ENCODE peak calls at places on chromosomes 1 and 21, in ten cellular contexts. One of them, this sample, is unnamed.

GRCh38 chr1:117077267-117077666 is 17.1 kb downstream of the TTF2 start:
- DNase-seq in neural progenitor cell: no peak
- DNase-seq in cardiac muscle cell: no peak
- DNase-seq in IMR-90: peak; percentile 96
- DNase-seq in SK-N-SH: no peak
- DNase-seq in stomach: no peak
- DNase-seq in transverse colon: no peak
- DNase-seq in CD8-positive, alpha-beta T cell: no peak
- DNase-seq in thyroid gland: no peak
- DNase-seq in right lobe of liver: no peak
- DNase-seq in this sample: peak; percentile 95

GRCh38 chr1:53957231-53957818 is 11.2 kb downstream of the LRRC42 start:
- DNase-seq in neural progenitor cell: no peak
- DNase-seq in cardiac muscle cell: no peak
- DNase-seq in IMR-90: peak; percentile 64
- DNase-seq in SK-N-SH: no peak
- DNase-seq in stomach: no peak
- DNase-seq in transverse colon: no peak
- DNase-seq in CD8-positive, alpha-beta T cell: no peak
- DNase-seq in thyroid gland: no peak
- DNase-seq in right lobe of liver: no peak
- DNase-seq in this sample: peak; percentile 87

GRCh38 chr1:226404063-226404903 is 3.6 kb downstream of the PARP1 start:
- DNase-seq in neural progenitor cell: no peak
- DNase-seq in cardiac muscle cell: no peak
- DNase-seq in IMR-90: peak; percentile 68
- DNase-seq in SK-N-SH: peak; percentile 38
- DNase-seq in stomach: no peak
- DNase-seq in transverse colon: no peak
- DNase-seq in CD8-positive, alpha-beta T cell: peak; percentile 35
- DNase-seq in thyroid gland: no peak
- DNase-seq in right lobe of liver: no peak
- DNase-seq in this sample: no peak

GRCh38 chr1:22053018-22053860 is 730 bp downstream of the CDC42 start:
- DNase-seq in neural progenitor cell: peak; percentile 85
- DNase-seq in cardiac muscle cell: peak; percentile 83
- DNase-seq in IMR-90: peak; percentile 85
- DNase-seq in SK-N-SH: peak; percentile 88
- DNase-seq in stomach: peak; percentile 66
- DNase-seq in transverse colon: peak; percentile 65
- DNase-seq in CD8-positive, alpha-beta T cell: peak; percentile 67
- DNase-seq in thyroid gland: peak; percentile 61
- DNase-seq in right lobe of liver: peak; percentile 81
- DNase-seq in this sample: peak; percentile 53

GRCh38 chr21:45640888-45641479 is 2.5 kb upstream of the PCBP3 start:
- DNase-seq in neural progenitor cell: peak; percentile 66
- DNase-seq in cardiac muscle cell: peak; percentile 26
- DNase-seq in IMR-90: peak; percentile 18
- DNase-seq in SK-N-SH: no peak
- DNase-seq in stomach: no peak
- DNase-seq in transverse colon: peak; percentile 52
- DNase-seq in CD8-positive, alpha-beta T cell: no peak
- DNase-seq in thyroid gland: no peak
- DNase-seq in right lobe of liver: peak; percentile 65
- DNase-seq in this sample: peak; percentile 23

GRCh38 chr1:185929759-185930158 is 195.6 kb downstream of the HMCN1 start:
- DNase-seq in neural progenitor cell: no peak
- DNase-seq in cardiac muscle cell: no peak
- DNase-seq in IMR-90: peak; percentile 63
- DNase-seq in SK-N-SH: no peak
- DNase-seq in stomach: no peak
- DNase-seq in transverse colon: no peak
- DNase-seq in CD8-positive, alpha-beta T cell: no peak
- DNase-seq in thyroid gland: no peak
- DNase-seq in right lobe of liver: no peak
- DNase-seq in this sample: no peak

GRCh38 chr21:36347962-36348328 is 27.9 kb downstream of the MORC3 start:
- DNase-seq in neural progenitor cell: no peak
- DNase-seq in cardiac muscle cell: no peak
- DNase-seq in IMR-90: peak; percentile 58
- DNase-seq in SK-N-SH: no peak
- DNase-seq in stomach: no peak
- DNase-seq in transverse colon: no peak
- DNase-seq in CD8-positive, alpha-beta T cell: no peak
- DNase-seq in thyroid gland: no peak
- DNase-seq in right lobe of liver: no peak
- DNase-seq in this sample: peak; percentile 3

GRCh38 chr21:25834376-25834775 is 99.6 kb downstream of the GABPA start:
- DNase-seq in neural progenitor cell: no peak
- DNase-seq in cardiac muscle cell: no peak
- DNase-seq in IMR-90: no peak
- DNase-seq in SK-N-SH: no peak
- DNase-seq in stomach: no peak
- DNase-seq in transverse colon: no peak
- DNase-seq in CD8-positive, alpha-beta T cell: no peak
- DNase-seq in thyroid gland: peak; percentile 44
- DNase-seq in right lobe of liver: no peak
- DNase-seq in this sample: peak; percentile 75

DNA sequence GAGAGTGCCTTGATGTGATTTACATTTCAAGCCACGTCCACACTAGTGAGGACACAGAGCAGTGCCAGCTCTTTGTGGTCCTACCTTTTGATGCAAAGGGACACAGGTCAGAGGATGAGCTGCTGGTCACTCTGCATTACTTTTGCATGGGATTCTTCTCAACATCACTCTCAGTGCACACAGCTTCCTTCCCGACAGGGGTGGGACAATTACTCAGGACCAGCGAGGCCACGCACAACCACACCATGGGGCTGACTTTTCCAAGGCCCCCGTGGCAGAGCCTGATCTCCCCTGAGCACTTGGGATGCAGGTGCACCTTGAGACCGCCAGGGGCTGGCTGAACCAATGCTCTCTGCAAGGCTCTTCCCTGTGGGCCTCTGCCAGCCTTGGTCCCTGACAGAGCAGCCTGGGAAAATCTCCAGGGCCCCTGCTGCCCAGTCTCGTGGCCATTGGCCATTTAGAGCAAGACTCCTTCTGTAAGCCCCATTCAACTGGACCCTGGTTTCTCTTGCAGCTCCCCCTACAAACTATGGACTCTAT is 13.2 kb upstream of the PRAMEF12 start:
- DNase-seq in neural progenitor cell: peak; percentile 62
- DNase-seq in cardiac muscle cell: no peak
- DNase-seq in IMR-90: no peak
- DNase-seq in SK-N-SH: peak; percentile 23
- DNase-seq in stomach: no peak
- DNase-seq in transverse colon: no peak
- DNase-seq in CD8-positive, alpha-beta T cell: no peak
- DNase-seq in thyroid gland: no peak
- DNase-seq in right lobe of liver: no peak
- DNase-seq in this sample: no peak
- TF ChIP-seq CTCF in neural progenitor cell: peak; percentile 55
- TF ChIP-seq CTCF in cardiac muscle cell: no peak
- TF ChIP-seq CTCF in IMR-90: no peak
- TF ChIP-seq CTCF in SK-N-SH: peak; percentile 37
- TF ChIP-seq CTCF in stomach: no peak
- TF ChIP-seq CTCF in transverse colon: no peak
- TF ChIP-seq CTCF in CD8-positive, alpha-beta T cell: no peak
- TF ChIP-seq CTCF in thyroid gland: no peak
- TF ChIP-seq CTCF in right lobe of liver: peak; percentile 5
- TF ChIP-seq CTCF in this sample: no peak

GRCh38 chr1:202005958-202006357 is 4.4 kb upstream of the ELF3 start:
- DNase-seq in neural progenitor cell: no peak
- DNase-seq in cardiac muscle cell: peak; percentile 45
- DNase-seq in IMR-90: no peak
- DNase-seq in SK-N-SH: no peak
- DNase-seq in stomach: no peak
- DNase-seq in transverse colon: no peak
- DNase-seq in CD8-positive, alpha-beta T cell: no peak
- DNase-seq in thyroid gland: no peak
- DNase-seq in right lobe of liver: no peak
- DNase-seq in this sample: no peak

GRCh38 chr1:202007279-202007678 is 3.1 kb upstream of the ELF3 start:
- DNase-seq in neural progenitor cell: no peak
- DNase-seq in cardiac muscle cell: no peak
- DNase-seq in IMR-90: no peak
- DNase-seq in SK-N-SH: no peak
- DNase-seq in stomach: peak; percentile 33
- DNase-seq in transverse colon: peak; percentile 38
- DNase-seq in CD8-positive, alpha-beta T cell: no peak
- DNase-seq in thyroid gland: peak; percentile 72
- DNase-seq in right lobe of liver: no peak
- DNase-seq in this sample: no peak

GRCh38 chr1:202010042-202011015 is at the start of gene ELF3:
- DNase-seq in neural progenitor cell: peak; percentile 95
- DNase-seq in cardiac muscle cell: peak; percentile 95
- DNase-seq in IMR-90: no peak
- DNase-seq in SK-N-SH: no peak
- DNase-seq in stomach: peak; percentile 95
- DNase-seq in transverse colon: peak; percentile 92
- DNase-seq in CD8-positive, alpha-beta T cell: no peak
- DNase-seq in thyroid gland: peak; percentile 97
- DNase-seq in right lobe of liver: peak; percentile 94
- DNase-seq in this sample: no peak

GRCh38 chr1:202009326-202010031 is 908 bp upstream of the ELF3 start:
- DNase-seq in neural progenitor cell: peak; percentile 86
- DNase-seq in cardiac muscle cell: peak; percentile 89
- DNase-seq in IMR-90: peak; percentile 76
- DNase-seq in SK-N-SH: peak; percentile 90
- DNase-seq in stomach: peak; percentile 89
- DNase-seq in transverse colon: peak; percentile 86
- DNase-seq in CD8-positive, alpha-beta T cell: peak; percentile 68
- DNase-seq in thyroid gland: peak; percentile 81
- DNase-seq in right lobe of liver: peak; percentile 69
- DNase-seq in this sample: peak; percentile 68

DNA sequence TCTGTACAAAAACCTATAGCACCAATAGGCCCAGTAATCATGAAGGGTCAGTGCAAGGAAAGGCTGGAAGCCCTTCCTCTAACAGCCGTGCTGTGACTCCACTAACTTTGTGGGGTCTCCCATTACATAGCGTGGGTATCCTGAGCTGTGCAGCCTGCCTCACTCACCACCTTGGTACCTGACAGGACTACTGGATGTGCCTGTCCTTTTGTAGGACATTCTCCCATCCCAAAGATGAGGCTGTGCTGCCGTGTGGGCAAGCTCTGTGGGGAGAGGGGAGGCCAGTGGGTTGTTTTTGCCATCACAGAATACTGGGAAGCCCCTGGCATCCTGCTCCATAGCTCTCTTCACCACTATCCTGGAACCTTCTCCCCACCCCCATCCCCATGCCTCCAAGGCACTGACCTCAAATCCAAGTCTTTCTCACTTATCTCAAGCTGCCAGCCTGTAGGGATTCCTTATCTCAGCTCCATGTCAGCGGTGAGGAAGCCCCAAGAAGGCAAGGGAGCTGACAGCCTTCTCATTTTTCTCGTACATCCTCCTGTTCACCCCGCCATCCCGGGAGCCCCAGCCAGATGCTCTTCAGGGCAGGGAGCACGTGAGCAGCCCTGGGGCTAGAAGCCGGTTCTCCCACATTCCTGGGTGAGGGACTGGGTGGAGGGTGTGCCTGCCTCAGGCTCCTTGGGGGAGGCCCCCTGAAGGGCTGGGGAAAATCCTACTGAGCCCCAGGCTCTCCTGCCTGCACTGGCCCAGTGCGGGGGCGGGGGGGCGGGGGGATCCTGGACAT is 2.5 kb upstream of the ELF3 start:
- DNase-seq in neural progenitor cell: no peak
- DNase-seq in cardiac muscle cell: peak; percentile 53
- DNase-seq in IMR-90: no peak
- DNase-seq in SK-N-SH: no peak
- DNase-seq in stomach: peak; percentile 92
- DNase-seq in transverse colon: peak; percentile 90
- DNase-seq in CD8-positive, alpha-beta T cell: no peak
- DNase-seq in thyroid gland: peak; percentile 95
- DNase-seq in right lobe of liver: no peak
- DNase-seq in this sample: peak; percentile 80
- H3K4me1 ChIP-seq in neural progenitor cell: peaks cover 6% of the 10 kb centered on the region
- H3K4me1 ChIP-seq in cardiac muscle cell: peaks cover 30% of the 10 kb centered on the region
- H3K4me1 ChIP-seq in IMR-90: peaks cover 2% of the 10 kb centered on the region
- H3K4me1 ChIP-seq in SK-N-SH: no peaks in the 10 kb centered on the region
- H3K4me1 ChIP-seq in stomach: peaks cover 20% of the 10 kb centered on the region
- H3K4me1 ChIP-seq in transverse colon: no peaks in the 10 kb centered on the region
- H3K4me1 ChIP-seq in CD8-positive, alpha-beta T cell: no peaks in the 10 kb centered on the region
- H3K4me1 ChIP-seq in thyroid gland: peaks cover 58% of the 10 kb centered on the region
- H3K4me1 ChIP-seq in right lobe of liver: no peaks in the 10 kb centered on the region
- H3K4me1 ChIP-seq in this sample: peaks cover 21% of the 10 kb centered on the region

GRCh38 chr1:223142269-223142668 is 779 bp downstream of the TLR5 start:
- DNase-seq in neural progenitor cell: no peak
- DNase-seq in cardiac muscle cell: no peak
- DNase-seq in IMR-90: no peak
- DNase-seq in SK-N-SH: no peak
- DNase-seq in stomach: no peak
- DNase-seq in transverse colon: no peak
- DNase-seq in CD8-positive, alpha-beta T cell: no peak
- DNase-seq in thyroid gland: no peak
- DNase-seq in right lobe of liver: no peak
- DNase-seq in this sample: no peak

GRCh38 chr1:223142795-223143759 is at the start of gene TLR5:
- DNase-seq in neural progenitor cell: peak; percentile 91
- DNase-seq in cardiac muscle cell: peak; percentile 97
- DNase-seq in IMR-90: peak; percentile 19
- DNase-seq in SK-N-SH: peak; percentile 90
- DNase-seq in stomach: peak; percentile 94
- DNase-seq in transverse colon: peak; percentile 94
- DNase-seq in CD8-positive, alpha-beta T cell: peak; percentile 94
- DNase-seq in thyroid gland: peak; percentile 88
- DNase-seq in right lobe of liver: peak; percentile 94
- DNase-seq in this sample: no peak

GRCh38 chr1:223141021-223141420 is 2.0 kb downstream of the TLR5 start:
- DNase-seq in neural progenitor cell: peak; percentile 17
- DNase-seq in cardiac muscle cell: no peak
- DNase-seq in IMR-90: peak; percentile 3
- DNase-seq in SK-N-SH: no peak
- DNase-seq in stomach: no peak
- DNase-seq in transverse colon: peak; percentile 22
- DNase-seq in CD8-positive, alpha-beta T cell: no peak
- DNase-seq in thyroid gland: no peak
- DNase-seq in right lobe of liver: no peak
- DNase-seq in this sample: peak; percentile 58

GRCh38 chr1:223137402-223138100 is 5.5 kb downstream of the TLR5 start:
- DNase-seq in neural progenitor cell: no peak
- DNase-seq in cardiac muscle cell: no peak
- DNase-seq in IMR-90: peak; percentile 39
- DNase-seq in SK-N-SH: no peak
- DNase-seq in stomach: no peak
- DNase-seq in transverse colon: peak; percentile 22
- DNase-seq in CD8-positive, alpha-beta T cell: no peak
- DNase-seq in thyroid gland: no peak
- DNase-seq in right lobe of liver: no peak
- DNase-seq in this sample: no peak

DNA sequence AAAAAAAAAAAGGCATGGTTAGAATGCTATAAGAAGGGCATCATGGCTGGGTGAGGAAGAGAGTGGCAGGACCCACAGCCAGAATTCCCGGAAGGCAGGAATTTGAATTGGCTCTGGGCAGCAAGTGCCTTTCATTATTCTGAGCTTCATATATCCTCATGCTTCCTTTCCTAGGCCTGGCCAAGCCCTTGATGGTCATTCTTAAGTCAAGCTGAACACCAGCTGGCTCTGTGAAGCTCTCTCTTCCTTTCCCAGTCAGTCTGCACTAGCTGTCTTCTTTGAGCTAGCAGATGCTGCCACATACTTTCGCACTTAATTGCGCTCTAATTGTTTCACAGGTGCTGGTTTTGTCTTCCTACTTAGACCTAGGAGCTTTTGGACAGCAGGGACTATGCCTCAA is 2.5 kb downstream of the TLR5 start:
- DNase-seq in neural progenitor cell: no peak
- DNase-seq in cardiac muscle cell: no peak
- DNase-seq in IMR-90: no peak
- DNase-seq in SK-N-SH: no peak
- DNase-seq in stomach: no peak
- DNase-seq in transverse colon: no peak
- DNase-seq in CD8-positive, alpha-beta T cell: no peak
- DNase-seq in thyroid gland: no peak
- DNase-seq in right lobe of liver: no peak
- DNase-seq in this sample: no peak
- H3K27ac ChIP-seq in neural progenitor cell: no peak overlapping the region
- H3K27ac ChIP-seq in cardiac muscle cell: no peak overlapping the region
- H3K27ac ChIP-seq in IMR-90: no peak overlapping the region
- H3K27ac ChIP-seq in SK-N-SH: no peak overlapping the region
- H3K27ac ChIP-seq in stomach: no peak overlapping the region
- H3K27ac ChIP-seq in transverse colon: no peak overlapping the region
- H3K27ac ChIP-seq in CD8-positive, alpha-beta T cell: no peak overlapping the region
- H3K27ac ChIP-seq in thyroid gland: no peak overlapping the region
- H3K27ac ChIP-seq in right lobe of liver: no peak overlapping the region
- H3K27ac ChIP-seq in this sample: no peak overlapping the region

GRCh38 chr1:228215663-228216116 is 7.8 kb downstream of the OBSCN start:
- DNase-seq in neural progenitor cell: no peak
- DNase-seq in cardiac muscle cell: no peak
- DNase-seq in IMR-90: no peak
- DNase-seq in SK-N-SH: no peak
- DNase-seq in stomach: no peak
- DNase-seq in transverse colon: no peak
- DNase-seq in CD8-positive, alpha-beta T cell: no peak
- DNase-seq in thyroid gland: no peak
- DNase-seq in right lobe of liver: no peak
- DNase-seq in this sample: no peak

GRCh38 chr1:228216371-228217320 is 8.8 kb downstream of the OBSCN start:
- DNase-seq in neural progenitor cell: no peak
- DNase-seq in cardiac muscle cell: no peak
- DNase-seq in IMR-90: no peak
- DNase-seq in SK-N-SH: no peak
- DNase-seq in stomach: no peak
- DNase-seq in transverse colon: no peak
- DNase-seq in CD8-positive, alpha-beta T cell: no peak
- DNase-seq in thyroid gland: no peak
- DNase-seq in right lobe of liver: no peak
- DNase-seq in this sample: no peak

GRCh38 chr1:228218513-228219244 is 10.8 kb downstream of the OBSCN start:
- DNase-seq in neural progenitor cell: no peak
- DNase-seq in cardiac muscle cell: no peak
- DNase-seq in IMR-90: no peak
- DNase-seq in SK-N-SH: no peak
- DNase-seq in stomach: no peak
- DNase-seq in transverse colon: no peak
- DNase-seq in CD8-positive, alpha-beta T cell: no peak
- DNase-seq in thyroid gland: no peak
- DNase-seq in right lobe of liver: no peak
- DNase-seq in this sample: no peak

GRCh38 chr1:228219245-228219961 is 11.6 kb downstream of the OBSCN start:
- DNase-seq in neural progenitor cell: no peak
- DNase-seq in cardiac muscle cell: no peak
- DNase-seq in IMR-90: no peak
- DNase-seq in SK-N-SH: no peak
- DNase-seq in stomach: no peak
- DNase-seq in transverse colon: no peak
- DNase-seq in CD8-positive, alpha-beta T cell: no peak
- DNase-seq in thyroid gland: no peak
- DNase-seq in right lobe of liver: no peak
- DNase-seq in this sample: no peak

DNA sequence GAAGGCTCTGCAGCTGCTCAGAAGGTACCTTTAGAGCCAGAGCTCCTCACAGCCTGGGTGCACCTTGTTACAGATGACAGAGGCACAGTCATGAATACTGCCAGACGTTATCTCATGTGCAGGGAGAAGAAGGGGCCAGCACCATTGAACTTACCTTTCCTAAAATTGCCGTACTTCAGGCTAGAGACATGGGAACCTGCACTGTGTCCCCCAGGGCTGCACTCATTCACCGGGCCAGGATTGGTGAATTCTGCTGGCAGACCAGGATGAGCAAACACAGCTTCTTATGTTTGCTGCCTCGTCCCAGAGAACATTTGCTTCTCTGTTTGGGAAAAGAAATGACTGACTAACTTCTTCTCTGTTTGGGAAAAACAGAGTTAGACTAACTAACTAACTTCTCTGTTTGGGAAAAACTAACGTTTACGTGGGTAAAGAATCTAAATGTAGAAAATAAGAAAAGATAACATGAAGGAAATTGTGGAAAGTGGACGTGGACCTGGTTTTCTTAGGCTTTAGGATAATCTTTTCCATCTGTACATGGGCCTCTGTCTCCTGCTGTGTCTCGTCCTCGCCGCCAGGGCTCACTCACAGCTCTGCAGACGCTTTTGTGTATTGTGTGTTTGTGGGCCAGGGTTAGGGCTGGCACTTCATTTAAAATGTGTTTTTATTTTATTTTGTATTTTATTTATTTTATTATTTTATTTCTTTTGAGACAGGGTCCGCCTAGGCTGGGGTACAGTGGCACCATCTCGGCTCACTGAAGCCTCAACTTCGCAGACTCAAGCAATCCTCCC is 9.9 kb downstream of the OBSCN start:
- DNase-seq in neural progenitor cell: no peak
- DNase-seq in cardiac muscle cell: no peak
- DNase-seq in IMR-90: no peak
- DNase-seq in SK-N-SH: no peak
- DNase-seq in stomach: no peak
- DNase-seq in transverse colon: no peak
- DNase-seq in CD8-positive, alpha-beta T cell: no peak
- DNase-seq in thyroid gland: no peak
- DNase-seq in right lobe of liver: no peak
- DNase-seq in this sample: no peak
- TF ChIP-seq CTCF in neural progenitor cell: no peak
- TF ChIP-seq CTCF in cardiac muscle cell: no peak
- TF ChIP-seq CTCF in IMR-90: no peak
- TF ChIP-seq CTCF in SK-N-SH: no peak
- TF ChIP-seq CTCF in stomach: no peak
- TF ChIP-seq CTCF in transverse colon: no peak
- TF ChIP-seq CTCF in CD8-positive, alpha-beta T cell: no peak
- TF ChIP-seq CTCF in thyroid gland: no peak
- TF ChIP-seq CTCF in right lobe of liver: no peak
- TF ChIP-seq CTCF in this sample: no peak